ENCODE peak calls at places on chromosomes 12 and 14, in nine cellular contexts. D, U, W, E, C, J, M, B and K are unnamed samples.

GRCh38 chr14:96567289-96567899 is 65.2 kb downstream of the PAPOLA start:
- DNase-seq in D (peak), U (no peak), J (no peak), W (no peak), M (no peak), B (no peak), C (peak), E (peak), K (no peak)

GRCh38 chr12:28683371-28683770 is 465.7 kb upstream of the FAR2 start:
- DNase-seq in E (no peak), M (no peak), C (no peak), W (no peak), U (no peak), B (no peak), D (no peak), J (no peak), K (no peak)

GRCh38 chr12:13000935-13001724 is 1.1 kb upstream of the HEBP1 start:
- DNase-seq in D (peak), B (peak), U (peak), C (peak), M (no peak), E (peak), W (peak), J (peak), K (peak)

GRCh38 chr14:104214411-104214810 is 76.0 kb downstream of the KIF26A start:
- DNase-seq in D (no peak), U (no peak), M (no peak), B (no peak), W (no peak), E (no peak), J (no peak), C (no peak), K (no peak)

GRCh38 chr14:36361210-36361853 is 40.9 kb upstream of the MBIP start:
- DNase-seq in M (no peak), C (no peak), U (no peak), E (no peak), J (no peak), B (no peak), D (no peak), W (no peak), K (no peak)

GRCh38 chr12:64220046-64220445 is 2.0 kb downstream of the KICS2 start:
- DNase-seq in M (no peak), E (no peak), C (no peak), B (no peak), W (no peak), J (no peak), U (no peak), D (no peak), K (no peak)

GRCh38 chr12:25806271-25806670 is 152.2 kb upstream of the RASSF8 start:
- DNase-seq in W (no peak), M (no peak), E (no peak), C (peak), B (no peak), U (no peak), D (peak), J (no peak), K (peak)

GRCh38 chr12:118874698-118875548 is 106.4 kb upstream of the SRRM4 start:
- DNase-seq in B (no peak), U (no peak), J (no peak), D (no peak), C (no peak), E (peak), M (no peak), W (peak), K (no peak)

GRCh38 chr12:52833922-52834726 is at the start of gene KRT79:
- DNase-seq in J (no peak), C (no peak), D (no peak), M (no peak), W (no peak), E (no peak), B (no peak), U (no peak), K (no peak)

GRCh38 chr12:122819209-122819805 is 15.9 kb upstream of the HIP1R start:
- DNase-seq in U (no peak), D (no peak), J (no peak), M (no peak), C (no peak), E (no peak), B (no peak), W (no peak), K (no peak)

GRCh38 chr14:68819260-68819691 is 26.4 kb upstream of the ZFP36L1 start:
- DNase-seq in B (no peak), W (peak), U (no peak), J (no peak), C (no peak), D (peak), M (no peak), E (no peak), K (peak)

GRCh38 chr14:55297611-55298323 is 26.5 kb downstream of the FBXO34 start:
- DNase-seq in W (no peak), U (peak), E (peak), B (no peak), D (no peak), C (peak), M (peak), J (no peak), K (peak)
- TF ChIP-seq CTCF in W (no peak), U (no peak), E (no peak), B (no peak), D (no peak), C (no peak), M (no peak), J (no peak), K (no peak)

GRCh38 chr14:61761557-61761956 is 663 bp upstream of the SNAPC1 start:
- DNase-seq in M (no peak), C (no peak), B (no peak), E (no peak), J (no peak), U (no peak), D (no peak), W (no peak), K (peak)
- TF ChIP-seq CTCF in M (no peak), C (no peak), B (no peak), E (no peak), J (no peak), U (no peak), D (no peak), W (no peak), K (no peak)

GRCh38 chr12:113547157-113547556 is 75.5 kb upstream of the LHX5 start:
- DNase-seq in D (no peak), U (no peak), J (no peak), E (no peak), W (no peak), B (no peak), M (no peak), C (no peak), K (no peak)

GRCh38 chr12:113555226-113555625 is 83.6 kb upstream of the LHX5 start:
- DNase-seq in J (no peak), M (no peak), U (no peak), D (no peak), E (no peak), W (no peak), B (no peak), C (no peak), K (no peak)

GRCh38 chr12:113551563-113551962 is 79.9 kb upstream of the LHX5 start:
- DNase-seq in W (no peak), E (no peak), B (no peak), M (no peak), J (no peak), C (no peak), D (no peak), U (no peak), K (no peak)

GRCh38 chr12:113548467-113548866 is 76.8 kb upstream of the LHX5 start:
- DNase-seq in U (no peak), B (no peak), W (no peak), J (no peak), C (no peak), M (no peak), E (no peak), D (no peak), K (no peak)

GRCh38 chr12:113552760-113553159 is 81.1 kb upstream of the LHX5 start:
- DNase-seq in B (no peak), E (no peak), W (no peak), J (no peak), U (no peak), C (no peak), M (no peak), D (no peak), K (no peak)
- TF ChIP-seq CTCF in B (no peak), E (no peak), W (no peak), J (no peak), U (no peak), C (no peak), M (no peak), D (no peak), K (no peak)

DNA sequence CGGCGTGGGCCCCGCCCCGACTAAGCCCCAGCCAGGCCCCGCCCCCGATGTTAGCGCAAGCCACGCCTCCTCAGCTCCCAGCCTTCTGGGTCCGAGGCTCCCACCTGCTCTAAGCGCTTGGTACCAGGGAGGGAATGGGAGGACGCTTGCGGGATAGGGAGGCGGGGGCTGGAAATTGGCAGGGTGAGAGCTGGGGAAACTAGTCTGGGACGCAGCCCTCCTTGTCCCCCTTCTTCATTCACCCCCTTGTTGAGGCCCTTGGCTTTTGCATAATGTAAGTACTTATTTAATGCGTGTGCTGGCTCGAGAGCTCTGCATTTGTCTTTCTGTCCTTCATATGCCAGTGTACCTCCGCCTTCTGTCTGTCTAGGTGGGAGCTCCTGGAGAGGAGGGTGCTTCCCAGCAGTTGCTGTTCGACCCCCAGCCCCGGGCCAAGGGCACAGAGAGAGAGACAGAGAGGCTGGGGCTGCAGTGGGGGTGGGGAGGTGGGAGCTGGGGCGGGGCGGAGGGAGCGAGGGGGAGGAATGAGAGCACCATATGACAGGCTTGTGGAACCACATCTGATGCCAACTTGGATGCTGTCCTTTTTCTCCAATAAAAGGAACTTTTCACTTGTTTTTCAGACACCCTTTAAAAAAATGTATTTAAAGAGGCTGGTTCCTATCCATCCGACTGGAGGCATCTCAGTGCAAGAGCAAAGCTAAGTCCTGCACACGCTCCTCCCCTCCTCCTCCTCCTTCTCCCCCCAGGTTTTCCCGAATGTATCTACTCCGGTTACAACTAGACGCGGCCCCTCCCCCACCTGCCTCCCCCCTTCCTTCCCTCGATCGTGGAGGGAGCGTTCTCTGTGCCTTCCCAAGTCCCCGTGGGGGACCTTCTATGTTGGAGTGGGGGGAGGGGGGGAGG is 25.6 kb upstream of the MAP1LC3B2 start:
- DNase-seq in B (peak), J (peak), E (peak), D (peak), C (peak), W (peak), U (peak), M (peak), K (peak)
- TF ChIP-seq CTCF in B (no peak), J (no peak), E (no peak), D (no peak), C (no peak), W (no peak), U (no peak), M (no peak), K (no peak)

DNA sequence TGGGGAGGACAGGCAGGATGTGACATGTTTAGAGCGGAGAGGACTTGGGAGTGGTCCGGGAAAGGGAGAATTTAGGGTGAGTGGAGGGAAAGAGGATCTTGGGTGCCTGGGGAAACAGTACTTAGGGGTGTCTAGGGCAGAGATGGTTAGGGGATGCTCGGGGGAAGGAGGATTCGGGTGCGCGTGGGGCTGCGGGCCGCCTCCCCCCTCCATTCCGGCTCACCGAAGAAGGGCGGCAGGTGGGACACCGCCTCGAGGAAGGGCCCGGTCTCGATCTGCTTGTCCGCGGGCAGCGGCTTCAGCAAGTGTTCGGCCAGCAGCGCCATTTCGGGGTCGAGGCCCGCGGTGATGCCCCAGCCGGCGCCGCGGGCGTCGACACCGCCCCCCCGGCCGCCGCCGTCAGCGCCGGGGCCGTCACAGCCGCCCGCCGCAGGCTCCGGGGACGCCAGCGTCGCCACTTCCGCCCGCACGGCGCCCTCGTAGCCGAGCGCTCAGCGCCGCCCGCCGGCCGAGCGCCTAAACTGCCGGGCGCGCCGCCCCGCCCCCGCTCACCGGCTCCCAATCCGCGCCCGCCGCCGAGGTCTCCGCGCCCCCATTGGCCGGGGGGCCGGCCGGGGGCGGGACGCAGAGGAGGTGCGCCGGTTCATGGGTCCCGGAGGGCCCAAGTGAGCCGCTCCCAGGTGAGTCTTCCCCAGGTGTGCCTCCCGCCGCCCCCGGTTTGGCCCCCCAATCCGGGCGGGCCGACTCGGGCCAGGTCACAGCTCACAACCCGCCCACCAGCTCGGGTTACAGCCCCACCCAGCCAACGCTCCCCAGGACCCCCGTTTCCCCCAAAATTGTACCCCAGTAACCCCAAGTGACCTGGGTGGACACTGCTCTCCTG is at the start of gene GLTP:
- DNase-seq in B (peak), D (peak), E (peak), J (peak), C (peak), M (peak), W (peak), U (peak), K (peak)
- TF ChIP-seq CTCF in B (peak), D (peak), E (peak), J (no peak), C (peak), M (no peak), W (no peak), U (peak), K (peak)

GRCh38 chr12:128261757-128262156 is 5.2 kb upstream of the TMEM132C start:
- DNase-seq in U (no peak), J (no peak), D (no peak), M (no peak), B (no peak), E (no peak), W (no peak), C (no peak), K (no peak)
- TF ChIP-seq CTCF in U (no peak), J (no peak), D (no peak), M (no peak), B (no peak), E (no peak), W (no peak), C (no peak), K (no peak)

GRCh38 chr14:52013984-52014600 is 24.7 kb downstream of the RTRAF start:
- DNase-seq in D (no peak), B (peak), C (no peak), M (no peak), J (no peak), W (peak), E (peak), U (no peak), K (peak)
- TF ChIP-seq CTCF in D (no peak), B (peak), C (no peak), M (no peak), J (no peak), W (no peak), E (no peak), U (no peak), K (peak)

GRCh38 chr12:77723308-77723707 is 107.4 kb upstream of the NAV3 start:
- DNase-seq in C (no peak), E (no peak), D (no peak), B (no peak), M (no peak), J (no peak), U (no peak), W (no peak), K (no peak)

GRCh38 chr12:77728018-77728417 is 102.7 kb upstream of the NAV3 start:
- DNase-seq in U (no peak), E (no peak), B (no peak), C (peak), M (no peak), D (peak), W (no peak), J (no peak), K (no peak)

GRCh38 chr12:77725611-77726010 is 105.1 kb upstream of the NAV3 start:
- DNase-seq in J (no peak), B (no peak), U (no peak), C (no peak), W (no peak), E (no peak), M (no peak), D (peak), K (no peak)

GRCh38 chr12:77727442-77728001 is 103.2 kb upstream of the NAV3 start:
- DNase-seq in B (no peak), W (no peak), U (no peak), E (no peak), M (no peak), J (no peak), D (no peak), C (no peak), K (no peak)

GRCh38 chr12:77724367-77724957 is 106.2 kb upstream of the NAV3 start:
- DNase-seq in E (peak), U (no peak), M (no peak), J (no peak), C (peak), B (no peak), W (no peak), D (peak), K (no peak)
- TF ChIP-seq CTCF in E (peak), U (peak), M (no peak), J (peak), C (peak), B (peak), W (peak), D (peak), K (no peak)